ENCODE peak calls at places on chromosome 15, in ten cellular contexts. O, A, E, V, U, D, G, Q, P and I are unnamed samples.

GRCh38 chr15:67413770-67414429 is 107.0 kb upstream of the C15orf61 start:
- DNase-seq in O (no peak), A (no peak), E (no peak), V (no peak), U (peak), D (peak), G (no peak), Q (no peak), P (no peak), I (peak)

GRCh38 chr15:92158426-92158825 is 235.3 kb upstream of the ST8SIA2 start:
- DNase-seq in O (no peak), A (no peak), E (peak), V (no peak), U (peak), D (no peak), G (peak), Q (no peak), P (no peak), I (no peak)

GRCh38 chr15:52261498-52262242 is 33.9 kb downstream of the MYO5C start:
- DNase-seq in O (peak), A (peak), E (peak), V (peak), U (peak), D (peak), G (peak), Q (peak), P (peak), I (peak)

GRCh38 chr15:70095387-70096214 is 2.1 kb downstream of the TLE3 start:
- DNase-seq in O (peak), A (peak), E (peak), V (peak), U (no peak), D (no peak), G (peak), Q (peak), P (peak), I (peak)

GRCh38 chr15:80474224-80474619 is 70.0 kb downstream of the ARNT2 start:
- DNase-seq in O (no peak), A (no peak), E (no peak), V (no peak), U (no peak), D (no peak), G (no peak), Q (no peak), P (no peak), I (no peak)

GRCh38 chr15:79092382-79092781 is 1.8 kb upstream of the RASGRF1 start:
- DNase-seq in O (no peak), A (no peak), E (no peak), V (no peak), U (no peak), D (no peak), G (peak), Q (no peak), P (no peak), I (no peak)

GRCh38 chr15:63133786-63134185 is 12.1 kb downstream of the LACTB start:
- DNase-seq in O (no peak), A (no peak), E (no peak), V (no peak), U (peak), D (peak), G (no peak), Q (no peak), P (no peak), I (no peak)

GRCh38 chr15:73927003-73927475 is 777 bp downstream of the LOXL1 start:
- DNase-seq in O (peak), A (peak), E (no peak), V (no peak), U (no peak), D (no peak), G (peak), Q (peak), P (no peak), I (peak)

GRCh38 chr15:67164401-67164791 is 90.1 kb downstream of the AAGAB start:
- DNase-seq in O (no peak), A (no peak), E (no peak), V (no peak), U (no peak), D (no peak), G (no peak), Q (no peak), P (no peak), I (no peak)

GRCh38 chr15:32701863-32702262 is 15.9 kb upstream of the GREM1 start:
- DNase-seq in O (no peak), A (no peak), E (no peak), V (no peak), U (no peak), D (peak), G (no peak), Q (no peak), P (no peak), I (no peak)